ENCODE peak calls at places on chromosome 18, in seven cellular contexts. One of them, this sample, is unnamed.

GRCh38 chr18:23341983-23342382 is 111.1 kb upstream of the RIOK3 start:
- DNase-seq in AG10803: no peak
- DNase-seq in Caco-2: no peak
- DNase-seq in MM.1S: no peak
- DNase-seq in HCT116: no peak
- DNase-seq in mesendoderm: no peak
- DNase-seq in upper lobe of right lung: no peak
- DNase-seq in this sample: no peak

GRCh38 chr18:63470751-63471150 is 6.0 kb upstream of the SERPINB5 start:
- DNase-seq in AG10803: no peak
- DNase-seq in Caco-2: no peak
- DNase-seq in HCT116: no peak
- DNase-seq in mesendoderm: peak
- DNase-seq in MM.1S: no peak
- DNase-seq in upper lobe of right lung: no peak
- DNase-seq in this sample: no peak

GRCh38 chr18:32930695-32931301 is 158.0 kb upstream of the KLHL14 start:
- DNase-seq in AG10803: peak
- DNase-seq in HCT116: peak
- DNase-seq in mesendoderm: peak
- DNase-seq in MM.1S: peak
- DNase-seq in upper lobe of right lung: no peak
- DNase-seq in Caco-2: no peak
- DNase-seq in this sample: no peak

GRCh38 chr18:58541137-58541788 is 87.6 kb downstream of the ALPK2 start:
- DNase-seq in upper lobe of right lung: no peak
- DNase-seq in mesendoderm: peak
- DNase-seq in AG10803: no peak
- DNase-seq in Caco-2: no peak
- DNase-seq in MM.1S: peak
- DNase-seq in HCT116: peak
- DNase-seq in this sample: peak

GRCh38 chr18:2716394-2717326 is 61.1 kb downstream of the SMCHD1 start:
- DNase-seq in HCT116: no peak
- DNase-seq in mesendoderm: no peak
- DNase-seq in MM.1S: no peak
- DNase-seq in upper lobe of right lung: no peak
- DNase-seq in Caco-2: no peak
- DNase-seq in AG10803: no peak
- DNase-seq in this sample: no peak

GRCh38 chr18:58578321-58578720 is 50.6 kb downstream of the ALPK2 start:
- DNase-seq in MM.1S: no peak
- DNase-seq in HCT116: no peak
- DNase-seq in Caco-2: no peak
- DNase-seq in AG10803: peak
- DNase-seq in upper lobe of right lung: no peak
- DNase-seq in mesendoderm: no peak
- DNase-seq in this sample: no peak

GRCh38 chr18:73691118-73691517 is 456.5 kb downstream of the FBXO15 start:
- DNase-seq in AG10803: peak
- DNase-seq in mesendoderm: peak
- DNase-seq in MM.1S: no peak
- DNase-seq in upper lobe of right lung: no peak
- DNase-seq in Caco-2: no peak
- DNase-seq in HCT116: no peak
- DNase-seq in this sample: peak

GRCh38 chr18:26700728-26701127 is 152.4 kb upstream of the KCTD1 start:
- DNase-seq in Caco-2: no peak
- DNase-seq in upper lobe of right lung: no peak
- DNase-seq in mesendoderm: no peak
- DNase-seq in HCT116: no peak
- DNase-seq in MM.1S: no peak
- DNase-seq in AG10803: no peak
- DNase-seq in this sample: no peak

GRCh38 chr18:28161608-28162599 is 15.0 kb downstream of the CDH2 start:
- DNase-seq in Caco-2: peak
- DNase-seq in MM.1S: no peak
- DNase-seq in mesendoderm: no peak
- DNase-seq in HCT116: no peak
- DNase-seq in AG10803: peak
- DNase-seq in upper lobe of right lung: no peak
- DNase-seq in this sample: no peak

DNA sequence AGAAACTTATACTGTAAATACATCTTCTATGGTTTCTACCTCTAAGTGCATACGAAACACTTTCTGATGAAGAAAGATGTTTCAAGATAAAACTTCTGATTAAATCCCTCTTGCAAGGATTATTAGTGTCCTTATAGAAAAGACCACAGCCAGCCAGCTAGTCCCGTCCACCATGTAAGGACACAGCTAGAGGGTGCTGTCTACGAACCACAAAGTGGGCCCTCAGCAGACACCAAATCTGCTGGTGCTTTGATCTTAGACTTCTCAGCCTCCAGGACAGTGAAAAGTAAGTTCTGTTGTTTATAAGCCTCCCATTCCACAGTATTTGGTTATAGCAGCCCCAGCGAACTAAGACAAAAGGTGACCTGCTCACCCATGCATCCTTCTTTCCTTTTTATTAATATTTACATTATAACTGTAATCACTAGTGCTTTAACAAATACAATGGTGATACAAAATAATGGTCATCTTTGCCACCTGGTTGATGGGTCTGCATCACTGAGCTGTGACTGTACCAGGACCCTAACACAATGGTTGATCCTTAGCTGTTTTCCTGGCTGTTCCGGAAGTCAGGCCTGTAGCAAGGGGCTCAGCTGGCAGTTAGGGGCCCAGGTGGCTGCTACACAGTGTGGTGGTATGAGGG is 108.4 kb upstream of the SMAD7 start:
- DNase-seq in HCT116: no peak
- DNase-seq in AG10803: no peak
- DNase-seq in mesendoderm: peak
- DNase-seq in MM.1S: no peak
- DNase-seq in upper lobe of right lung: no peak
- DNase-seq in Caco-2: no peak
- DNase-seq in this sample: no peak
- H3K4me3 ChIP-seq in HCT116: no peak
- H3K4me3 ChIP-seq in AG10803: no peak
- H3K4me3 ChIP-seq in mesendoderm: no peak
- H3K4me3 ChIP-seq in MM.1S: no peak
- H3K4me3 ChIP-seq in upper lobe of right lung: no peak
- H3K4me3 ChIP-seq in Caco-2: no peak
- H3K4me3 ChIP-seq in this sample: no peak

GRCh38 chr18:9444549-9444948 is 30.8 kb upstream of the RALBP1 start:
- DNase-seq in MM.1S: no peak
- DNase-seq in upper lobe of right lung: no peak
- DNase-seq in Caco-2: no peak
- DNase-seq in HCT116: no peak
- DNase-seq in AG10803: no peak
- DNase-seq in mesendoderm: no peak
- DNase-seq in this sample: no peak

GRCh38 chr18:9436176-9436575 is 39.1 kb upstream of the RALBP1 start:
- DNase-seq in AG10803: no peak
- DNase-seq in mesendoderm: no peak
- DNase-seq in upper lobe of right lung: no peak
- DNase-seq in HCT116: no peak
- DNase-seq in MM.1S: no peak
- DNase-seq in Caco-2: no peak
- DNase-seq in this sample: no peak

GRCh38 chr18:9437049-9437448 is 38.3 kb upstream of the RALBP1 start:
- DNase-seq in MM.1S: no peak
- DNase-seq in HCT116: no peak
- DNase-seq in upper lobe of right lung: no peak
- DNase-seq in Caco-2: no peak
- DNase-seq in AG10803: peak
- DNase-seq in mesendoderm: no peak
- DNase-seq in this sample: no peak

GRCh38 chr18:9437672-9438071 is 37.6 kb upstream of the RALBP1 start:
- DNase-seq in HCT116: no peak
- DNase-seq in Caco-2: no peak
- DNase-seq in mesendoderm: no peak
- DNase-seq in MM.1S: no peak
- DNase-seq in AG10803: no peak
- DNase-seq in upper lobe of right lung: no peak
- DNase-seq in this sample: no peak

GRCh38 chr18:9441061-9441460 is 34.3 kb upstream of the RALBP1 start:
- DNase-seq in upper lobe of right lung: no peak
- DNase-seq in AG10803: no peak
- DNase-seq in Caco-2: no peak
- DNase-seq in MM.1S: peak
- DNase-seq in mesendoderm: no peak
- DNase-seq in HCT116: no peak
- DNase-seq in this sample: no peak
- H3K4me3 ChIP-seq in upper lobe of right lung: no peak
- H3K4me3 ChIP-seq in AG10803: no peak
- H3K4me3 ChIP-seq in Caco-2: no peak
- H3K4me3 ChIP-seq in MM.1S: peak
- H3K4me3 ChIP-seq in mesendoderm: no peak
- H3K4me3 ChIP-seq in HCT116: no peak
- H3K4me3 ChIP-seq in this sample: no peak

GRCh38 chr18:41395695-41396094 is 559.3 kb upstream of the PIK3C3 start:
- DNase-seq in MM.1S: no peak
- DNase-seq in mesendoderm: peak
- DNase-seq in HCT116: no peak
- DNase-seq in upper lobe of right lung: no peak
- DNase-seq in Caco-2: no peak
- DNase-seq in AG10803: no peak
- DNase-seq in this sample: no peak

GRCh38 chr18:41389936-41390667 is 564.9 kb upstream of the PIK3C3 start:
- DNase-seq in HCT116: no peak
- DNase-seq in mesendoderm: no peak
- DNase-seq in upper lobe of right lung: no peak
- DNase-seq in AG10803: no peak
- DNase-seq in Caco-2: no peak
- DNase-seq in MM.1S: no peak
- DNase-seq in this sample: no peak

GRCh38 chr18:41396211-41396610 is 558.8 kb upstream of the PIK3C3 start:
- DNase-seq in AG10803: no peak
- DNase-seq in upper lobe of right lung: no peak
- DNase-seq in mesendoderm: peak
- DNase-seq in HCT116: no peak
- DNase-seq in Caco-2: no peak
- DNase-seq in MM.1S: no peak
- DNase-seq in this sample: no peak

GRCh38 chr18:41396861-41397260 is 558.2 kb upstream of the PIK3C3 start:
- DNase-seq in HCT116: no peak
- DNase-seq in AG10803: no peak
- DNase-seq in upper lobe of right lung: no peak
- DNase-seq in MM.1S: no peak
- DNase-seq in mesendoderm: no peak
- DNase-seq in Caco-2: no peak
- DNase-seq in this sample: no peak

GRCh38 chr18:41391616-41392610 is 563.1 kb upstream of the PIK3C3 start:
- DNase-seq in HCT116: no peak
- DNase-seq in MM.1S: peak
- DNase-seq in mesendoderm: peak
- DNase-seq in AG10803: peak
- DNase-seq in Caco-2: peak
- DNase-seq in upper lobe of right lung: peak
- DNase-seq in this sample: peak
- H3K4me3 ChIP-seq in HCT116: no peak
- H3K4me3 ChIP-seq in MM.1S: no peak
- H3K4me3 ChIP-seq in mesendoderm: no peak
- H3K4me3 ChIP-seq in AG10803: peak
- H3K4me3 ChIP-seq in Caco-2: no peak
- H3K4me3 ChIP-seq in upper lobe of right lung: no peak
- H3K4me3 ChIP-seq in this sample: no peak

GRCh38 chr18:11983592-11983991 is 2.3 kb downstream of the IMPA2 start:
- DNase-seq in MM.1S: no peak
- DNase-seq in HCT116: no peak
- DNase-seq in mesendoderm: peak
- DNase-seq in Caco-2: no peak
- DNase-seq in upper lobe of right lung: no peak
- DNase-seq in AG10803: no peak
- DNase-seq in this sample: no peak

GRCh38 chr18:11981383-11981632 is at the start of gene IMPA2:
- DNase-seq in MM.1S: no peak
- DNase-seq in mesendoderm: no peak
- DNase-seq in AG10803: no peak
- DNase-seq in Caco-2: no peak
- DNase-seq in upper lobe of right lung: no peak
- DNase-seq in HCT116: no peak
- DNase-seq in this sample: no peak

GRCh38 chr18:11984091-11984490 is 2.8 kb downstream of the IMPA2 start:
- DNase-seq in AG10803: no peak
- DNase-seq in Caco-2: no peak
- DNase-seq in upper lobe of right lung: no peak
- DNase-seq in HCT116: no peak
- DNase-seq in mesendoderm: no peak
- DNase-seq in MM.1S: no peak
- DNase-seq in this sample: no peak

GRCh38 chr18:11981633-11982366 is 493 bp downstream of the IMPA2 start:
- DNase-seq in HCT116: no peak
- DNase-seq in MM.1S: peak
- DNase-seq in upper lobe of right lung: no peak
- DNase-seq in mesendoderm: peak
- DNase-seq in AG10803: peak
- DNase-seq in Caco-2: peak
- DNase-seq in this sample: no peak

GRCh38 chr18:11982981-11983380 is 1.7 kb downstream of the IMPA2 start:
- DNase-seq in Caco-2: no peak
- DNase-seq in upper lobe of right lung: no peak
- DNase-seq in mesendoderm: no peak
- DNase-seq in MM.1S: no peak
- DNase-seq in HCT116: no peak
- DNase-seq in AG10803: no peak
- DNase-seq in this sample: no peak
- H3K4me3 ChIP-seq in Caco-2: peak
- H3K4me3 ChIP-seq in upper lobe of right lung: peak
- H3K4me3 ChIP-seq in mesendoderm: no peak
- H3K4me3 ChIP-seq in MM.1S: no peak
- H3K4me3 ChIP-seq in HCT116: peak
- H3K4me3 ChIP-seq in AG10803: no peak
- H3K4me3 ChIP-seq in this sample: no peak

DNA sequence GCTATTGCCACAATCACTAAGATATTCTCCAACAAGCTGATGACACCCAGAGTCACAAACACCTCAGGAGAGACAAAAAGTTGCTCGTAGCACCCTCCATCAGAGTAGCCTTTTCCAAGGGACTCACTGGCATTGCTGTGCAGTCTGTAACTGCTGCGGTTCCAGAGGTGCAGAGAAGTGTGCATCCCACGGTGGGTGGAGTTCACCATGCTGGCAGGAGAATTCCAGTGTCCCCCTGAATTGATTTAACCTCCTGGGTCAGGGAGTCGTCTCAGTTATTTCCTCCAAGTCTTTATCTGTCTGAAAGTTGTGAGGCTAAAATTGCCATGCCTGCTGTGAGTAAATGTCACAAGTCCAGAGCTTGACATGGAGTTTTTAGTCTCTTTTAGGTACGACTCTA is 434 bp downstream of the MC4R start:
- DNase-seq in Caco-2: no peak
- DNase-seq in MM.1S: no peak
- DNase-seq in AG10803: no peak
- DNase-seq in upper lobe of right lung: no peak
- DNase-seq in mesendoderm: peak
- DNase-seq in HCT116: no peak
- DNase-seq in this sample: no peak
- H3K4me3 ChIP-seq in Caco-2: no peak
- H3K4me3 ChIP-seq in MM.1S: no peak
- H3K4me3 ChIP-seq in AG10803: peak
- H3K4me3 ChIP-seq in upper lobe of right lung: no peak
- H3K4me3 ChIP-seq in mesendoderm: no peak
- H3K4me3 ChIP-seq in HCT116: peak
- H3K4me3 ChIP-seq in this sample: no peak